ENCODE peak calls at places on chromosomes 11 and 22, in ten cellular contexts. E, H, V, M, R, Q, B, I, N and X are unnamed samples.

GRCh38 chr11:85661972-85662664 is 2.8 kb downstream of the CREBZF start:
- DNase-seq in H (no peak), V (no peak), M (no peak), E (no peak), N (no peak), I (no peak), R (no peak), B (no peak), Q (no peak), X (no peak)

GRCh38 chr22:29080061-29080975 is 7.5 kb downstream of the KREMEN1 start:
- DNase-seq in I (no peak), N (no peak), Q (peak; percentile 48), V (no peak), B (no peak), H (peak; percentile 40), M (no peak), R (peak; percentile 44), E (no peak), X (no peak)

GRCh38 chr11:1878134-1879031 is 13.3 kb downstream of the PRR33 start:
- DNase-seq in V (no peak), N (peak; percentile 73), R (no peak), H (no peak), M (no peak), I (no peak), Q (no peak), B (no peak), E (peak; percentile 61), X (no peak)

GRCh38 chr11:116830184-116830912 is 641 bp downstream of the APOC3 start:
- DNase-seq in R (no peak), N (no peak), V (no peak), I (no peak), Q (no peak), H (no peak), E (no peak), M (no peak), B (no peak), X (peak; percentile 85)

GRCh38 chr11:77411717-77412441 is 62.0 kb downstream of the PAK1 start:
- DNase-seq in B (peak; percentile 81), E (peak; percentile 86), R (peak; percentile 89), V (peak; percentile 82), N (peak; percentile 86), M (peak; percentile 70), H (peak; percentile 91), Q (peak; percentile 55), I (peak; percentile 67), X (peak; percentile 95)

GRCh38 chr11:20055312-20055711 is 105.0 kb downstream of the DBX1 start:
- DNase-seq in Q (no peak), M (no peak), E (no peak), H (no peak), V (no peak), R (no peak), B (no peak), I (no peak), N (no peak), X (no peak)

GRCh38 chr22:17569971-17570511 is 6.7 kb downstream of the SLC25A18 start:
- DNase-seq in R (no peak), M (no peak), H (peak; percentile 56), N (no peak), V (no peak), Q (no peak), I (no peak), B (no peak), E (peak; percentile 40), X (no peak)

GRCh38 chr11:113926273-113927183 is 21.9 kb downstream of the HTR3B start:
- DNase-seq in B (no peak), Q (no peak), R (no peak), V (no peak), N (no peak), M (no peak), E (no peak), H (no peak), I (no peak), X (no peak)

GRCh38 chr22:39405346-39406085 is 5.9 kb downstream of the TAB1 start:
- DNase-seq in Q (no peak), H (peak; percentile 60), I (no peak), E (no peak), B (peak; percentile 12), M (no peak), V (peak; percentile 34), N (no peak), R (no peak), X (no peak)

GRCh38 chr22:19289475-19290161 is 1.9 kb downstream of the CLTCL1 start:
- DNase-seq in I (no peak), E (no peak), H (no peak), V (peak; percentile 13), M (no peak), Q (no peak), B (peak; percentile 1), N (no peak), R (no peak), X (no peak)

GRCh38 chr22:46547179-46547882 is 9.9 kb upstream of the CELSR1 start:
- DNase-seq in M (no peak), R (no peak), V (no peak), H (no peak), N (no peak), I (no peak), B (no peak), Q (no peak), E (peak; percentile 76), X (no peak)

GRCh38 chr22:20977019-20977418 is 5.1 kb upstream of the LZTR1 start:
- DNase-seq in M (no peak), E (no peak), N (no peak), V (no peak), I (no peak), B (no peak), H (no peak), R (no peak), Q (no peak), X (no peak)

GRCh38 chr11:23455291-23455864 is 595.1 kb upstream of the CCDC179 start:
- DNase-seq in B (no peak), I (no peak), Q (no peak), H (peak; percentile 41), V (no peak), R (no peak), N (no peak), M (no peak), E (no peak), X (no peak)